ENCODE peak calls at places on chromosome 5, in ten cellular contexts. V, G, I, K, R, Q, M, W, U and L are unnamed samples.

GRCh38 chr5:98101131-98101530 is 672.3 kb upstream of the RGMB start:
- DNase-seq in V (no peak), G (no peak), I (no peak), K (no peak), R (no peak), Q (no peak), M (no peak), W (no peak), U (no peak), L (no peak)

GRCh38 chr5:81140461-81140860 is 92.7 kb upstream of the CKMT2 start:
- DNase-seq in V (no peak), G (no peak), I (no peak), K (no peak), R (no peak), Q (no peak), M (no peak), W (no peak), U (no peak), L (no peak)

GRCh38 chr5:173515526-173515925 is 100.9 kb downstream of the BOD1 start:
- DNase-seq in V (peak; percentile 65), G (no peak), I (no peak), K (no peak), R (no peak), Q (peak; percentile 64), M (no peak), W (no peak), U (peak; percentile 92), L (no peak)

GRCh38 chr5:317086-317811 is 4.3 kb upstream of the AHRR start:
- DNase-seq in V (no peak), G (no peak), I (peak; percentile 80), K (no peak), R (peak; percentile 57), Q (peak; percentile 75), M (peak; percentile 69), W (no peak), U (peak; percentile 76), L (no peak)

GRCh38 chr5:90518666-90519065 is 10.7 kb downstream of the LYSMD3 start:
- DNase-seq in V (no peak), G (no peak), I (no peak), K (no peak), R (no peak), Q (peak; percentile 7), M (no peak), W (no peak), U (peak; percentile 27), L (no peak)

GRCh38 chr5:14600846-14601245 is 19.3 kb downstream of the OTULINL start:
- DNase-seq in V (no peak), G (no peak), I (no peak), K (no peak), R (no peak), Q (no peak), M (no peak), W (no peak), U (no peak), L (no peak)

GRCh38 chr5:113230711-113231652 is 203.8 kb downstream of the TSSK1B start:
- DNase-seq in V (no peak), G (no peak), I (no peak), K (no peak), R (no peak), Q (peak; percentile 57), M (no peak), W (no peak), U (no peak), L (no peak)

GRCh38 chr5:66882592-66883227 is 286.5 kb downstream of the MAST4 start:
- DNase-seq in V (no peak), G (no peak), I (no peak), K (no peak), R (no peak), Q (peak; percentile 88), M (peak; percentile 15), W (no peak), U (no peak), L (no peak)

GRCh38 chr5:107257885-107258520 is 412.7 kb downstream of the EFNA5 start:
- DNase-seq in V (no peak), G (no peak), I (no peak), K (no peak), R (no peak), Q (no peak), M (no peak), W (no peak), U (no peak), L (no peak)

GRCh38 chr5:172533399-172534228 is 79.3 kb upstream of the SH3PXD2B start:
- DNase-seq in V (no peak), G (no peak), I (no peak), K (no peak), R (no peak), Q (peak; percentile 86), M (no peak), W (no peak), U (no peak), L (no peak)

GRCh38 chr5:181260720-181261319 is at the start of gene TRIM52:
- DNase-seq in V (peak; percentile 44), G (peak; percentile 90), I (peak; percentile 96), K (peak; percentile 91), R (peak; percentile 86), Q (peak; percentile 91), M (peak; percentile 83), W (peak; percentile 92), U (peak; percentile 91), L (peak; percentile 86)

DNA sequence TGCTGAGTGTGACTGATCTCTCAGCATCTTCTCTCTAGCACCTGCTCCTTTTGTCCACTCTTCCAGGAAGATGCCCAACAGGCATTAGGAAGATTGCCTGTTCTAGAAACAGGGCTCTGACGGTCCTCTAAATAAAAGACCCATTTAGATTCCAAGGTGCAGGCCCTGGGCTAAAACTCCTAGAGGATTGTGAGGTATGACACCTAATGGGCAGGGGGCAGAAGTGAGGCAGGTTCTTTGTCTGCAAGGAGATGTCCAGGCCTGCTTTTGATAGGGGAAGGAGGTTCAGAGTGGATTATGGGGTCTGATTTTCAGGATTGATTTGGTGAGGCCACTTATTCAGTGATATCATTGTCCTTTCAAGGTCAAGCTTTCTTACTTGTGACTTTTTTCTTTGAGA is 140.8 kb upstream of the TRPC7 start:
- DNase-seq in V (no peak), G (no peak), I (no peak), K (no peak), R (no peak), Q (no peak), M (no peak), W (no peak), U (no peak), L (no peak)
- TF ChIP-seq CTCF in V (no peak), G (no peak), I (no peak), K (no peak), R (no peak), Q (no peak), M (no peak), W (no peak), U (no peak), L (no peak)

DNA sequence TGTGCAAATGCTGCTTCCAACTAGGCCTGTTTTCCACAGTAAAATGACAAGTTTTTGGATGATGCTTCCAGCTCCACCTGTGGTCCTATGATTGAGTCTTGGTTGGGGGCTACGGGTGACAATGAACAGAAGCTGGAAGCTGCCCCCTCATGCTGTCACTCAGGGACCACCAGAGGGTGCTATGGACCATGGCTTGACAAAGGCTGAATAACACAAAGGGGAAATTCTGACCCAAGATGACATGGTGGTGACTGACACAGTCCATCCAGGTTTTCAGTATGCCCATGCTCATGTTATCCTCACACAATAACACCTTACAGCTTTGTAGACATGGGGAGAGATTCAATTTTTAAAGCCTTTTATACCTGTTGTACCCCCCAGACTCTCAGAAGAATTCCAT is 23.9 kb upstream of the SAP30L start:
- DNase-seq in V (no peak), G (no peak), I (no peak), K (no peak), R (no peak), Q (peak; percentile 45), M (no peak), W (no peak), U (no peak), L (no peak)
- TF ChIP-seq CTCF in V (peak; percentile 35), G (no peak), I (peak; percentile 29), K (peak; percentile 11), R (no peak), Q (peak; percentile 24), M (peak; percentile 57), W (no peak), U (peak; percentile 46), L (no peak)

GRCh38 chr5:144195443-144195842 is 24.8 kb downstream of the KCTD16 start:
- DNase-seq in V (no peak), G (no peak), I (no peak), K (no peak), R (no peak), Q (no peak), M (no peak), W (no peak), U (no peak), L (no peak)

GRCh38 chr5:144194148-144194547 is 23.5 kb downstream of the KCTD16 start:
- DNase-seq in V (no peak), G (no peak), I (no peak), K (no peak), R (no peak), Q (no peak), M (no peak), W (no peak), U (no peak), L (no peak)

GRCh38 chr5:144191461-144191860 is 20.8 kb downstream of the KCTD16 start:
- DNase-seq in V (no peak), G (no peak), I (no peak), K (no peak), R (no peak), Q (no peak), M (no peak), W (no peak), U (no peak), L (no peak)

GRCh38 chr5:144189800-144190429 is 19.2 kb downstream of the KCTD16 start:
- DNase-seq in V (no peak), G (peak; percentile 40), I (no peak), K (peak; percentile 36), R (no peak), Q (peak; percentile 85), M (peak; percentile 83), W (no peak), U (peak; percentile 21), L (peak; percentile 71)

DNA sequence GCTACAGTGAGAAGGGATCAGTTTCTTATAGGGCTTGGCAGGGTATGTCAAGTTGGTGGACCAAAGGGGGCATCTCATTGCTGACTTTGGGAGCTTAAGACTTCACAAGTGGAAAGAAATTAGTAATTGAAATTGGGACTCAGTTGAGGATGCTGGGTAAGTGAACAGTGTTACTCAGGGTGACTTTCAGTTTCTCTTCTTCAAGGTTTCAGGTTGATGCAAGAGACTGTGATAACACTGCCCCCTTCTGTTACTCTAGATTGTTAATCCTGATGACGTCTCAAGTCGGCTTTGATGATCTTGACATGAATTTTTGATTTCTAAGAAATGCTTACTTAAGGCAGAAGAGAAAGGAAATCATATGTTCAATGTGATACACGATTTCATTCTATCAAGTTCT is 21.3 kb downstream of the KCTD16 start:
- DNase-seq in V (no peak), G (no peak), I (no peak), K (no peak), R (no peak), Q (peak; percentile 86), M (peak; percentile 90), W (no peak), U (peak; percentile 46), L (peak; percentile 19)
- TF ChIP-seq CTCF in V (peak; percentile 45), G (no peak), I (peak; percentile 25), K (peak; percentile 33), R (no peak), Q (peak; percentile 41), M (peak; percentile 59), W (no peak), U (peak; percentile 40), L (peak; percentile 72)

DNA sequence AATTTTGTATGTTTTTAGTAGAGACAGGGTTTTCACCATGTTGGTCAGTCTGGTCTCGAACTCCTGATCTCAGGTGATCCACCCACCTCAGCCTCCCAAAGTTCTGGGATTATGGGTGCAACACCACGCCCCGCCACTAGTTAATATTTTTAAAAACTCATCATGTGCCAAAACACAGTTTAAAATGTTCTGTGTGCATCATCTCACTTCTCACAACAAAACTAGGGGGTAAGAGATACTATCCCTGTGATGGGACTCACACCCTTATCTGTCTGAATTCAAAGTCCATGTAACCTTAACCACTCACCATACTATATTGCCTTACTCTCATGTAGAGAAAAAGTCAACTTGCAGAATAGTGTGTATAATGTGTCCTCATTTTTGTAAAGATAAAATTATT is 2.6 kb downstream of the PKD2L2 start:
- DNase-seq in V (no peak), G (no peak), I (no peak), K (no peak), R (no peak), Q (no peak), M (no peak), W (no peak), U (no peak), L (no peak)
- TF ChIP-seq CTCF in V (no peak), G (no peak), I (peak; percentile 28), K (peak; percentile 9), R (no peak), Q (peak; percentile 20), M (peak; percentile 16), W (no peak), U (no peak), L (no peak)